ENCODE peak calls at places on chromosomes 2 and 18, in six cellular contexts. One of them, this sample, is unnamed.

GRCh38 chr18:2958819-2959298 is 54.1 kb downstream of the LPIN2 start:
- DNase-seq in GM06990: no peak
- DNase-seq in endothelial cell: no peak
- DNase-seq in breast epithelium: peak
- DNase-seq in H9: no peak
- DNase-seq in AG04449: peak
- DNase-seq in this sample: no peak

GRCh38 chr2:192571636-192572035 is 376.9 kb upstream of the TMEFF2 start:
- DNase-seq in GM06990: no peak
- DNase-seq in endothelial cell: no peak
- DNase-seq in breast epithelium: no peak
- DNase-seq in H9: no peak
- DNase-seq in AG04449: no peak
- DNase-seq in this sample: no peak

GRCh38 chr2:177758591-177759371 is 313.8 kb downstream of the PDE11A start:
- DNase-seq in GM06990: no peak
- DNase-seq in endothelial cell: peak
- DNase-seq in breast epithelium: no peak
- DNase-seq in H9: peak
- DNase-seq in AG04449: no peak
- DNase-seq in this sample: no peak

GRCh38 chr18:11119550-11119949 is 29.8 kb downstream of the PIEZO2 start:
- DNase-seq in GM06990: no peak
- DNase-seq in endothelial cell: no peak
- DNase-seq in breast epithelium: no peak
- DNase-seq in H9: no peak
- DNase-seq in AG04449: no peak
- DNase-seq in this sample: no peak

GRCh38 chr2:237939251-237939650 is 27.6 kb upstream of the UBE2F start:
- DNase-seq in GM06990: no peak
- DNase-seq in endothelial cell: no peak
- DNase-seq in breast epithelium: no peak
- DNase-seq in H9: no peak
- DNase-seq in AG04449: no peak
- DNase-seq in this sample: no peak

GRCh38 chr2:139055165-139055564 is 275.0 kb upstream of the NXPH2 start:
- DNase-seq in GM06990: no peak
- DNase-seq in endothelial cell: no peak
- DNase-seq in breast epithelium: no peak
- DNase-seq in H9: no peak
- DNase-seq in AG04449: no peak
- DNase-seq in this sample: no peak

GRCh38 chr2:217164008-217164407 is 304.1 kb upstream of the TNP1 start:
- DNase-seq in GM06990: no peak
- DNase-seq in endothelial cell: no peak
- DNase-seq in breast epithelium: no peak
- DNase-seq in H9: no peak
- DNase-seq in AG04449: no peak
- DNase-seq in this sample: no peak

GRCh38 chr2:78896536-78896935 is 129.0 kb upstream of the REG3G start:
- DNase-seq in GM06990: no peak
- DNase-seq in endothelial cell: no peak
- DNase-seq in breast epithelium: no peak
- DNase-seq in H9: no peak
- DNase-seq in AG04449: no peak
- DNase-seq in this sample: no peak

GRCh38 chr2:196335238-196335637 is 163.9 kb upstream of the STK17B start:
- DNase-seq in GM06990: no peak
- DNase-seq in endothelial cell: no peak
- DNase-seq in breast epithelium: no peak
- DNase-seq in H9: peak
- DNase-seq in AG04449: peak
- DNase-seq in this sample: no peak

DNA sequence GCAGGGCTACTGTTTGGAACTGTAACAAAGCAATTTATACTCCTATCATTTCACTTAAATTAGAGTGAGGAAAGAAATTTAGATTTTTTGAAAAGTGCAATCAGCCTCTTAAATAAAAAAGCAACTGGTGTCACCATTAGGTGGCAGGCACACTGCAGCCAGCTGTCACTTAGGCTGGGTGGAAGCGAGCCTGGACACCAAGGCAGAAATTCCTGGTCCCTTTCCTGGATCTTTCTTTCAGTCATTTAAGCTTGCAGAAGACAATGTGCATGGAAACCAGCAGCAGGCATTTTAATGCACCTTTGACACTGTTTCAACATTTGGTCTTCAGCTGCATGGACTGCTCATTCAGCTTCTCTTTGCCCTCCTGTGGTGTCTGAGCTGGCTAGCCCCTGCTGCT is 61.0 kb downstream of the AQP4 start:
- DNase-seq in GM06990: no peak
- DNase-seq in endothelial cell: peak
- DNase-seq in breast epithelium: no peak
- DNase-seq in H9: no peak
- DNase-seq in AG04449: no peak
- DNase-seq in this sample: no peak
- TF ChIP-seq CTCF in GM06990: peak
- TF ChIP-seq CTCF in endothelial cell: peak
- TF ChIP-seq CTCF in breast epithelium: no peak
- TF ChIP-seq CTCF in H9: peak
- TF ChIP-seq CTCF in AG04449: no peak
- TF ChIP-seq CTCF in this sample: no peak

GRCh38 chr2:101617188-101617587 is 80.3 kb upstream of the MAP4K4 start:
- DNase-seq in GM06990: no peak
- DNase-seq in endothelial cell: no peak
- DNase-seq in breast epithelium: no peak
- DNase-seq in H9: no peak
- DNase-seq in AG04449: peak
- DNase-seq in this sample: no peak
- TF ChIP-seq CTCF in GM06990: no peak
- TF ChIP-seq CTCF in endothelial cell: no peak
- TF ChIP-seq CTCF in breast epithelium: no peak
- TF ChIP-seq CTCF in H9: no peak
- TF ChIP-seq CTCF in AG04449: no peak
- TF ChIP-seq CTCF in this sample: no peak

GRCh38 chr2:232981767-232982360 is 31.2 kb downstream of the NGEF start:
- DNase-seq in GM06990: no peak
- DNase-seq in endothelial cell: no peak
- DNase-seq in breast epithelium: no peak
- DNase-seq in H9: no peak
- DNase-seq in AG04449: no peak
- DNase-seq in this sample: no peak
- TF ChIP-seq CTCF in GM06990: no peak
- TF ChIP-seq CTCF in endothelial cell: no peak
- TF ChIP-seq CTCF in breast epithelium: no peak
- TF ChIP-seq CTCF in H9: no peak
- TF ChIP-seq CTCF in AG04449: no peak
- TF ChIP-seq CTCF in this sample: no peak

GRCh38 chr2:176120369-176121307 is 1.9 kb upstream of the HOXD9 start:
- DNase-seq in GM06990: no peak
- DNase-seq in endothelial cell: no peak
- DNase-seq in breast epithelium: no peak
- DNase-seq in H9: peak
- DNase-seq in AG04449: no peak
- DNase-seq in this sample: no peak
- TF ChIP-seq CTCF in GM06990: no peak
- TF ChIP-seq CTCF in endothelial cell: no peak
- TF ChIP-seq CTCF in breast epithelium: no peak
- TF ChIP-seq CTCF in H9: no peak
- TF ChIP-seq CTCF in AG04449: no peak
- TF ChIP-seq CTCF in this sample: no peak